ENCODE peak calls at places on chromosome 15, in nine cellular contexts. D is fibroblast of mammary gland; P is left colon; Q is activated CD8-positive, alpha-beta T cell treated with anti-CD3 and anti-CD28 coated beads for 36 hours; I is BJ; W is uterus; B is AG08395; Y is occipital lobe; X is posterior cingulate gyrus. K is an unnamed sample.

GRCh38 chr15:57196865-57197264 is 179.4 kb upstream of the CGNL1 start:
- DNase-seq in W (no peak), P (no peak), B (no peak), Y (no peak), I (no peak), X (no peak), Q (no peak), D (no peak), K (no peak)

GRCh38 chr15:90598053-90598577 is 68.4 kb downstream of the CRTC3 start:
- DNase-seq in I (no peak), Q (peak), Y (no peak), W (peak), X (peak), D (peak), P (peak), B (no peak), K (peak)

GRCh38 chr15:48774484-48774883 is 36.4 kb downstream of the CEP152 start:
- DNase-seq in W (no peak), D (no peak), Y (no peak), B (no peak), P (no peak), Q (no peak), X (no peak), I (no peak), K (peak)

GRCh38 chr15:25830844-25831443 is 32.2 kb downstream of the ATP10A start:
- DNase-seq in Y (no peak), W (peak), Q (no peak), X (peak), I (peak), B (peak), P (no peak), D (peak), K (peak)

GRCh38 chr15:27479232-27480140 is 508.5 kb downstream of the GABRG3 start:
- DNase-seq in B (no peak), I (no peak), P (no peak), D (no peak), Y (no peak), Q (no peak), W (no peak), X (no peak), K (no peak)

GRCh38 chr15:63560741-63561448 is 36.3 kb upstream of the FBXL22 start:
- DNase-seq in Y (no peak), B (no peak), P (no peak), X (no peak), Q (peak), D (peak), W (no peak), I (no peak), K (no peak)

GRCh38 chr15:27985099-27985498 is 114.0 kb downstream of the OCA2 start:
- DNase-seq in X (no peak), I (no peak), D (no peak), W (no peak), Q (no peak), B (no peak), Y (no peak), P (no peak), K (no peak)

GRCh38 chr15:58383876-58384275 is 47.9 kb upstream of the LIPC start:
- DNase-seq in D (no peak), P (no peak), Q (peak), I (no peak), X (no peak), W (no peak), B (no peak), Y (no peak), K (no peak)

GRCh38 chr15:58724471-58724870 is 25.0 kb downstream of the ADAM10 start:
- DNase-seq in B (peak), X (no peak), W (no peak), D (peak), P (no peak), I (no peak), Y (no peak), Q (peak), K (peak)

GRCh38 chr15:71612066-71612715 is 198.2 kb upstream of the NR2E3 start:
- DNase-seq in W (peak), D (peak), I (no peak), Q (no peak), P (no peak), B (no peak), Y (no peak), X (no peak), K (no peak)

GRCh38 chr15:70703483-70703882 is 59.9 kb downstream of the UACA start:
- DNase-seq in D (peak), P (no peak), X (no peak), W (no peak), I (no peak), Y (no peak), B (peak), Q (no peak), K (no peak)

K was measured in HFFc6.